ENCODE peak calls at places on chromosomes 13 and 19, in seven cellular contexts. O is dorsolateral prefrontal cortex; J is activated naive CD4-positive, alpha-beta T cell treated with Interleukin-2 at 50 U/mL for 16 hours; G is activated CD4-positive, alpha-beta T cell treated with anti-CD3 and anti-CD28 coated beads, Interleukin-2, amount 10 ng/mL, durations not matched to agents 24 days and 14 days; E is A172; I is left colon; T is activated CD8-positive, alpha-beta memory T cell treated with anti-CD3 and anti-CD28 coated beads, Interleukin-2, amount 10 ng/mL, durations not matched to agents 7 days and 5 days. V is an unnamed sample.
A peak's percentile ranks its signal among the peaks of the same experiment; 100 is the strongest.

GRCh38 chr19:1457892-1458291 is 8.0 kb downstream of the APC2 start:
- DNase-seq in O (no peak), J (no peak), G (no peak), E (no peak), I (peak; percentile 22), T (no peak), V (no peak)

GRCh38 chr19:35306473-35307246 is 14.7 kb downstream of the MAG start:
- DNase-seq in O (no peak), J (no peak), G (no peak), E (peak; percentile 28), I (no peak), T (no peak), V (peak; percentile 41)

GRCh38 chr13:63481334-63481733 is 2065.7 kb upstream of the PCDH20 start:
- DNase-seq in O (no peak), J (no peak), G (no peak), E (peak; percentile 21), I (no peak), T (no peak), V (no peak)

GRCh38 chr19:50661675-50662441 is 12.6 kb downstream of the C19orf81 start:
- DNase-seq in O (no peak), J (no peak), G (no peak), E (no peak), I (no peak), T (no peak), V (no peak)

GRCh38 chr13:49560270-49561063 is 24.9 kb downstream of the RCBTB1 start:
- DNase-seq in O (no peak), J (no peak), G (no peak), E (no peak), I (no peak), T (no peak), V (no peak)

GRCh38 chr13:24085662-24086061 is 74.9 kb upstream of the SPATA13 start:
- DNase-seq in O (no peak), J (no peak), G (no peak), E (no peak), I (no peak), T (no peak), V (no peak)

GRCh38 chr13:62747629-62748028 is 1332.0 kb upstream of the PCDH20 start:
- DNase-seq in O (no peak), J (no peak), G (no peak), E (peak; percentile 61), I (no peak), T (no peak), V (peak; percentile 3)

GRCh38 chr19:33394006-33394722 is 20.7 kb downstream of the CEBPG start:
- DNase-seq in O (no peak), J (no peak), G (no peak), E (peak; percentile 62), I (no peak), T (no peak), V (no peak)

GRCh38 chr19:10699650-10700335 is 1.4 kb upstream of the QTRT1 start:
- DNase-seq in O (peak; percentile 62), J (peak; percentile 73), G (peak; percentile 91), E (peak; percentile 61), I (peak; percentile 46), T (peak; percentile 86), V (peak; percentile 53)

GRCh38 chr19:15498910-15499309 is 9.4 kb upstream of the CYP4F22 start:
- DNase-seq in O (no peak), J (no peak), G (no peak), E (peak; percentile 19), I (no peak), T (no peak), V (peak; percentile 37)

GRCh38 chr19:11416346-11417052 is 2.6 kb downstream of the RGL3 start:
- DNase-seq in O (no peak), J (no peak), G (no peak), E (no peak), I (no peak), T (no peak), V (no peak)

GRCh38 chr19:44684892-44685847 is 13.8 kb upstream of the CEACAM16 start:
- DNase-seq in O (no peak), J (no peak), G (peak; percentile 67), E (peak; percentile 97), I (no peak), T (no peak), V (peak; percentile 92)

V was measured in SW480.